ENCODE peak calls at places on chromosomes 4 and X, in ten cellular contexts. One of them, this sample, is unnamed.

GRCh38 chrX:63503541-63503940 is 152.4 kb upstream of the SPIN4 start:
- DNase-seq in NB4: no peak
- DNase-seq in islet precursor cell: peak
- DNase-seq in T-helper 9 cell: no peak
- DNase-seq in GM23338: peak
- DNase-seq in HepG2: no peak
- DNase-seq in AG09319: no peak
- DNase-seq in hypothalamus: no peak
- DNase-seq in NCI-H2029: no peak
- DNase-seq in left ventricle myocardium superior: no peak
- DNase-seq in this sample: no peak

GRCh38 chr4:10003666-10004065 is 17.6 kb downstream of the SLC2A9 start:
- DNase-seq in hypothalamus: no peak
- DNase-seq in NCI-H2029: no peak
- DNase-seq in islet precursor cell: no peak
- DNase-seq in NB4: peak
- DNase-seq in T-helper 9 cell: no peak
- DNase-seq in left ventricle myocardium superior: no peak
- DNase-seq in AG09319: no peak
- DNase-seq in GM23338: no peak
- DNase-seq in HepG2: no peak
- DNase-seq in this sample: no peak

GRCh38 chrX:150936556-150936955 is 38.1 kb upstream of the CD99L2 start:
- DNase-seq in left ventricle myocardium superior: no peak
- DNase-seq in AG09319: no peak
- DNase-seq in HepG2: no peak
- DNase-seq in NB4: no peak
- DNase-seq in hypothalamus: no peak
- DNase-seq in GM23338: no peak
- DNase-seq in islet precursor cell: no peak
- DNase-seq in T-helper 9 cell: no peak
- DNase-seq in NCI-H2029: no peak
- DNase-seq in this sample: no peak

GRCh38 chr4:142922720-142923119 is 76.6 kb upstream of the INPP4B start:
- DNase-seq in HepG2: no peak
- DNase-seq in NCI-H2029: no peak
- DNase-seq in T-helper 9 cell: no peak
- DNase-seq in left ventricle myocardium superior: no peak
- DNase-seq in islet precursor cell: no peak
- DNase-seq in GM23338: no peak
- DNase-seq in hypothalamus: no peak
- DNase-seq in NB4: no peak
- DNase-seq in AG09319: no peak
- DNase-seq in this sample: no peak

GRCh38 chr4:126071346-126072333 is 756.9 kb downstream of the FAT4 start:
- DNase-seq in NCI-H2029: peak
- DNase-seq in AG09319: peak
- DNase-seq in NB4: no peak
- DNase-seq in T-helper 9 cell: no peak
- DNase-seq in HepG2: peak
- DNase-seq in left ventricle myocardium superior: no peak
- DNase-seq in GM23338: no peak
- DNase-seq in islet precursor cell: no peak
- DNase-seq in hypothalamus: peak
- DNase-seq in this sample: no peak

GRCh38 chr4:156790866-156791265 is 180.7 kb downstream of the PDGFC start:
- DNase-seq in T-helper 9 cell: no peak
- DNase-seq in HepG2: peak
- DNase-seq in GM23338: peak
- DNase-seq in islet precursor cell: peak
- DNase-seq in left ventricle myocardium superior: peak
- DNase-seq in NB4: no peak
- DNase-seq in NCI-H2029: no peak
- DNase-seq in hypothalamus: no peak
- DNase-seq in AG09319: no peak
- DNase-seq in this sample: no peak

GRCh38 chrX:40243699-40244098 is 145.9 kb upstream of the BCOR start:
- DNase-seq in NCI-H2029: no peak
- DNase-seq in GM23338: no peak
- DNase-seq in HepG2: no peak
- DNase-seq in T-helper 9 cell: no peak
- DNase-seq in hypothalamus: no peak
- DNase-seq in left ventricle myocardium superior: no peak
- DNase-seq in AG09319: no peak
- DNase-seq in islet precursor cell: peak
- DNase-seq in NB4: no peak
- DNase-seq in this sample: no peak

GRCh38 chrX:38970845-38971244 is 169.6 kb downstream of the MID1IP1 start:
- DNase-seq in T-helper 9 cell: no peak
- DNase-seq in NCI-H2029: no peak
- DNase-seq in AG09319: no peak
- DNase-seq in left ventricle myocardium superior: no peak
- DNase-seq in HepG2: no peak
- DNase-seq in islet precursor cell: no peak
- DNase-seq in NB4: no peak
- DNase-seq in GM23338: no peak
- DNase-seq in hypothalamus: no peak
- DNase-seq in this sample: no peak

GRCh38 chrX:5236096-5236495 is 992.6 kb downstream of the NLGN4X start:
- DNase-seq in hypothalamus: no peak
- DNase-seq in left ventricle myocardium superior: no peak
- DNase-seq in NCI-H2029: no peak
- DNase-seq in GM23338: peak
- DNase-seq in HepG2: no peak
- DNase-seq in AG09319: no peak
- DNase-seq in islet precursor cell: peak
- DNase-seq in NB4: peak
- DNase-seq in T-helper 9 cell: no peak
- DNase-seq in this sample: no peak

GRCh38 chr4:87007345-87008181 is 72.8 kb downstream of the AFF1 start:
- DNase-seq in islet precursor cell: peak
- DNase-seq in NB4: peak
- DNase-seq in T-helper 9 cell: peak
- DNase-seq in GM23338: peak
- DNase-seq in HepG2: no peak
- DNase-seq in NCI-H2029: peak
- DNase-seq in hypothalamus: peak
- DNase-seq in left ventricle myocardium superior: peak
- DNase-seq in AG09319: no peak
- DNase-seq in this sample: no peak

GRCh38 chr4:8710416-8710815 is 117.9 kb downstream of the CPZ start:
- DNase-seq in hypothalamus: no peak
- DNase-seq in GM23338: no peak
- DNase-seq in T-helper 9 cell: no peak
- DNase-seq in left ventricle myocardium superior: peak
- DNase-seq in HepG2: no peak
- DNase-seq in NCI-H2029: no peak
- DNase-seq in AG09319: no peak
- DNase-seq in NB4: no peak
- DNase-seq in islet precursor cell: peak
- DNase-seq in this sample: no peak

GRCh38 chr4:82984459-82984858 is 26.2 kb downstream of the LIN54 start:
- DNase-seq in hypothalamus: no peak
- DNase-seq in left ventricle myocardium superior: no peak
- DNase-seq in NB4: peak
- DNase-seq in T-helper 9 cell: no peak
- DNase-seq in HepG2: peak
- DNase-seq in AG09319: no peak
- DNase-seq in GM23338: peak
- DNase-seq in NCI-H2029: no peak
- DNase-seq in islet precursor cell: no peak
- DNase-seq in this sample: no peak

GRCh38 chr4:3461515-3462291 is 1.4 kb upstream of the DOK7 start:
- DNase-seq in AG09319: no peak
- DNase-seq in NB4: peak
- DNase-seq in left ventricle myocardium superior: peak
- DNase-seq in NCI-H2029: peak
- DNase-seq in T-helper 9 cell: no peak
- DNase-seq in HepG2: no peak
- DNase-seq in GM23338: no peak
- DNase-seq in hypothalamus: no peak
- DNase-seq in islet precursor cell: no peak
- DNase-seq in this sample: no peak

GRCh38 chr4:127916512-127916911 is 35.8 kb downstream of the PLK4 start:
- DNase-seq in T-helper 9 cell: no peak
- DNase-seq in GM23338: no peak
- DNase-seq in NB4: no peak
- DNase-seq in left ventricle myocardium superior: no peak
- DNase-seq in islet precursor cell: no peak
- DNase-seq in AG09319: no peak
- DNase-seq in NCI-H2029: no peak
- DNase-seq in hypothalamus: no peak
- DNase-seq in HepG2: no peak
- DNase-seq in this sample: no peak

GRCh38 chrX:103488332-103488731 is 31.0 kb downstream of the RAB40A start:
- DNase-seq in NB4: peak
- DNase-seq in HepG2: no peak
- DNase-seq in NCI-H2029: no peak
- DNase-seq in islet precursor cell: no peak
- DNase-seq in left ventricle myocardium superior: no peak
- DNase-seq in hypothalamus: no peak
- DNase-seq in T-helper 9 cell: no peak
- DNase-seq in AG09319: no peak
- DNase-seq in GM23338: peak
- DNase-seq in this sample: no peak

GRCh38 chr4:72286185-72286584 is 254.4 kb downstream of the NPFFR2 start:
- DNase-seq in AG09319: no peak
- DNase-seq in NB4: peak
- DNase-seq in islet precursor cell: no peak
- DNase-seq in left ventricle myocardium superior: no peak
- DNase-seq in GM23338: peak
- DNase-seq in HepG2: no peak
- DNase-seq in T-helper 9 cell: no peak
- DNase-seq in NCI-H2029: peak
- DNase-seq in hypothalamus: no peak
- DNase-seq in this sample: no peak

GRCh38 chr4:6854098-6854744 is 55.4 kb upstream of the TBC1D14 start:
- DNase-seq in NB4: peak
- DNase-seq in GM23338: no peak
- DNase-seq in left ventricle myocardium superior: no peak
- DNase-seq in NCI-H2029: peak
- DNase-seq in HepG2: no peak
- DNase-seq in AG09319: no peak
- DNase-seq in hypothalamus: no peak
- DNase-seq in T-helper 9 cell: no peak
- DNase-seq in islet precursor cell: no peak
- DNase-seq in this sample: no peak

GRCh38 chr4:166724369-166724768 is 509.9 kb downstream of the SPOCK3 start:
- DNase-seq in NCI-H2029: no peak
- DNase-seq in GM23338: no peak
- DNase-seq in islet precursor cell: no peak
- DNase-seq in AG09319: no peak
- DNase-seq in NB4: no peak
- DNase-seq in hypothalamus: no peak
- DNase-seq in T-helper 9 cell: no peak
- DNase-seq in left ventricle myocardium superior: no peak
- DNase-seq in HepG2: no peak
- DNase-seq in this sample: no peak

GRCh38 chr4:40672528-40673522 is 43.2 kb upstream of the RBM47 start:
- DNase-seq in NB4: peak
- DNase-seq in hypothalamus: no peak
- DNase-seq in GM23338: peak
- DNase-seq in AG09319: peak
- DNase-seq in islet precursor cell: peak
- DNase-seq in HepG2: peak
- DNase-seq in left ventricle myocardium superior: no peak
- DNase-seq in T-helper 9 cell: no peak
- DNase-seq in NCI-H2029: no peak
- DNase-seq in this sample: no peak

GRCh38 chr4:138405439-138405838 is 163.3 kb upstream of the SLC7A11 start:
- DNase-seq in islet precursor cell: peak
- DNase-seq in hypothalamus: no peak
- DNase-seq in left ventricle myocardium superior: no peak
- DNase-seq in T-helper 9 cell: no peak
- DNase-seq in GM23338: no peak
- DNase-seq in AG09319: no peak
- DNase-seq in NB4: peak
- DNase-seq in HepG2: no peak
- DNase-seq in NCI-H2029: no peak
- DNase-seq in this sample: no peak

GRCh38 chr4:10893417-10893816 is 208.8 kb upstream of the CLNK start:
- DNase-seq in NCI-H2029: no peak
- DNase-seq in islet precursor cell: no peak
- DNase-seq in hypothalamus: no peak
- DNase-seq in AG09319: no peak
- DNase-seq in T-helper 9 cell: no peak
- DNase-seq in HepG2: no peak
- DNase-seq in left ventricle myocardium superior: no peak
- DNase-seq in GM23338: peak
- DNase-seq in NB4: no peak
- DNase-seq in this sample: no peak

GRCh38 chr4:142351958-142352357 is 494.1 kb downstream of the INPP4B start:
- DNase-seq in NB4: no peak
- DNase-seq in islet precursor cell: no peak
- DNase-seq in left ventricle myocardium superior: no peak
- DNase-seq in hypothalamus: no peak
- DNase-seq in NCI-H2029: no peak
- DNase-seq in GM23338: no peak
- DNase-seq in HepG2: no peak
- DNase-seq in T-helper 9 cell: no peak
- DNase-seq in AG09319: no peak
- DNase-seq in this sample: no peak

GRCh38 chr4:68271851-68272756 is 26.6 kb upstream of the TMPRSS11B start:
- DNase-seq in T-helper 9 cell: no peak
- DNase-seq in NCI-H2029: peak
- DNase-seq in AG09319: peak
- DNase-seq in HepG2: peak
- DNase-seq in GM23338: peak
- DNase-seq in hypothalamus: no peak
- DNase-seq in NB4: peak
- DNase-seq in islet precursor cell: peak
- DNase-seq in left ventricle myocardium superior: no peak
- DNase-seq in this sample: no peak

GRCh38 chr4:161817822-161818412 is 345.9 kb downstream of the FSTL5 start:
- DNase-seq in NCI-H2029: no peak
- DNase-seq in hypothalamus: no peak
- DNase-seq in GM23338: no peak
- DNase-seq in T-helper 9 cell: no peak
- DNase-seq in NB4: peak
- DNase-seq in AG09319: no peak
- DNase-seq in islet precursor cell: no peak
- DNase-seq in left ventricle myocardium superior: no peak
- DNase-seq in HepG2: no peak
- DNase-seq in this sample: no peak

GRCh38 chrX:27186671-27187070 is 276.5 kb downstream of the PPP4R3C start:
- DNase-seq in hypothalamus: no peak
- DNase-seq in T-helper 9 cell: peak
- DNase-seq in HepG2: peak
- DNase-seq in GM23338: peak
- DNase-seq in AG09319: no peak
- DNase-seq in NB4: peak
- DNase-seq in islet precursor cell: no peak
- DNase-seq in NCI-H2029: no peak
- DNase-seq in left ventricle myocardium superior: no peak
- DNase-seq in this sample: no peak

GRCh38 chr4:170198742-170199141 is 109.0 kb upstream of the AADAT start:
- DNase-seq in left ventricle myocardium superior: no peak
- DNase-seq in NB4: no peak
- DNase-seq in GM23338: peak
- DNase-seq in NCI-H2029: no peak
- DNase-seq in hypothalamus: no peak
- DNase-seq in HepG2: no peak
- DNase-seq in islet precursor cell: no peak
- DNase-seq in T-helper 9 cell: no peak
- DNase-seq in AG09319: no peak
- DNase-seq in this sample: no peak

GRCh38 chr4:184463856-184464255 is 10.5 kb downstream of the IRF2 start:
- DNase-seq in T-helper 9 cell: no peak
- DNase-seq in GM23338: no peak
- DNase-seq in islet precursor cell: no peak
- DNase-seq in NB4: no peak
- DNase-seq in left ventricle myocardium superior: no peak
- DNase-seq in NCI-H2029: no peak
- DNase-seq in AG09319: no peak
- DNase-seq in hypothalamus: no peak
- DNase-seq in HepG2: no peak
- DNase-seq in this sample: no peak

GRCh38 chrX:23276475-23276874 is 58.2 kb upstream of the PTCHD1 start:
- DNase-seq in NCI-H2029: no peak
- DNase-seq in GM23338: no peak
- DNase-seq in left ventricle myocardium superior: no peak
- DNase-seq in NB4: no peak
- DNase-seq in hypothalamus: no peak
- DNase-seq in islet precursor cell: no peak
- DNase-seq in T-helper 9 cell: no peak
- DNase-seq in AG09319: no peak
- DNase-seq in HepG2: no peak
- DNase-seq in this sample: no peak